ENCODE peak calls at places on chromosome 12, in five cellular contexts. L is mesenchymal stem cell, F is PC-3, K is neuronal stem cell, X is GM23248. H is an unnamed sample.

GRCh38 chr12:91419809-91420208 is 237.2 kb upstream of the DCN start:
- DNase-seq in K (no peak), X (no peak), L (no peak), F (no peak), H (no peak)

GRCh38 chr12:101745481-101745880 is 6.2 kb upstream of the SYCP3 start:
- DNase-seq in L (no peak), F (peak; percentile 44), K (no peak), X (no peak), H (no peak)

GRCh38 chr12:123757555-123757954 is 4.5 kb upstream of the DNAH10 start:
- DNase-seq in X (peak; percentile 41), L (no peak), K (no peak), F (no peak), H (peak; percentile 88)

GRCh38 chr12:33671676-33672075 is 232.1 kb upstream of the SYT10 start:
- DNase-seq in K (no peak), F (no peak), L (no peak), X (no peak), H (no peak)

GRCh38 chr12:41277019-41277770 is 89.1 kb downstream of the PDZRN4 start:
- DNase-seq in K (peak; percentile 30), X (peak; percentile 75), L (peak; percentile 39), F (peak; percentile 57), H (peak; percentile 72)

GRCh38 chr12:29427964-29428363 is 47.0 kb upstream of the ERGIC2 start:
- DNase-seq in X (no peak), F (peak; percentile 53), K (no peak), L (peak; percentile 11), H (no peak)

GRCh38 chr12:108642899-108643654 is 9.4 kb upstream of the SELPLG start:
- DNase-seq in X (no peak), L (no peak), K (no peak), F (no peak), H (no peak)

GRCh38 chr12:7905071-7905470 is 30.9 kb downstream of the SLC2A3 start:
- DNase-seq in F (peak; percentile 11), K (no peak), X (no peak), L (peak; percentile 27), H (no peak)

GRCh38 chr12:47686645-47687240 is 19.1 kb downstream of the RPAP3 start:
- DNase-seq in K (peak; percentile 11), L (peak; percentile 62), X (peak; percentile 73), F (peak; percentile 55), H (peak; percentile 81)

GRCh38 chr12:89663577-89664357 is 44.9 kb downstream of the ATP2B1 start:
- DNase-seq in X (peak; percentile 67), F (peak; percentile 66), K (no peak), L (peak; percentile 22), H (peak; percentile 69)

GRCh38 chr12:122350444-122350843 is 72.0 kb downstream of the CLIP1 start:
- DNase-seq in X (peak; percentile 86), K (no peak), F (no peak), L (no peak), H (peak; percentile 68)

GRCh38 chr12:49348781-49349180 is 2.1 kb downstream of the DNAJC22 start:
- DNase-seq in F (no peak), K (no peak), L (no peak), X (no peak), H (no peak)

GRCh38 chr12:49345048-49345839 is 1.4 kb upstream of the DNAJC22 start:
- DNase-seq in F (peak; percentile 23), L (no peak), X (peak; percentile 60), K (no peak), H (peak; percentile 66)

GRCh38 chr12:49345840-49346658 is 639 bp upstream of the DNAJC22 start:
- DNase-seq in X (peak; percentile 33), K (no peak), L (no peak), F (no peak), H (peak; percentile 22)

GRCh38 chr12:49347307-49348237 is 884 bp downstream of the DNAJC22 start:
- DNase-seq in L (peak; percentile 73), F (peak; percentile 89), X (peak; percentile 84), K (peak; percentile 76), H (peak; percentile 86)

DNA sequence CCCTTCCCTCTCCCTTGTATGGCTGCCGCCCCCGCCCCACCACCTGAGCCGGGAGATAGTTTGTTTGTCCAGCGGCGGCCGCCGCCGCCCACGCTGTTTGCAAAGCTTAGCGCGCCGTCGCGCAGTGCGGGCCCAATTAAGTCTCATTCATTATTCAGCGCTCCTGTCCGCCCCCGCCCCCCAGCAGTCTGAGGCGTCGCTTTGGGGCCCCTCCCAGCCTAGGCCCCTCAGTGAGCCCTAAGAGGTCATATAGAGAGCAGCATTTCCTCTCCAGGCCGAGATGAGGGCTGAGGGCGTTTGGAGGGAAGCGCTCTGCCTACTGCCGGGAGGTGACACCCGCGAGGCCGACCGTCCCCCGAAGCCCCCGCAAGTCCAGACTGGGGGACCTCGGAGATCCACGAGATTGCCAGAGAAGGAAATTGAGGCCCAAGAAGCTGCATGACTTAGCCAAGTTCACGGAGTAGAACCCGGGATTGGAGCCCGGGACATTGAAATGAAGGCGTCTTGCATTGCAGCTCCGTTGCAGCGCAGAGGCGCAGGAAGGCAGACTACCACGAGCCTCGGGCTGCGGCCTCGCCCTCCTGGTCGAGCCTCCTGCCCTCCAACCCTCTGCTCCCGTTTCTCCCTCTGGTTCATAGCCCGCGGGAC is at the start of gene DNAJC22:
- DNase-seq in K (no peak), X (peak; percentile 60), F (peak; percentile 50), L (no peak), H (peak; percentile 36)
- H3K9ac ChIP-seq in K (no peak within 1 kb of the TSS), X (no peak within 1 kb of the TSS), F (peak within 1 kb of the TSS; percentile 55), L (peak within 1 kb of the TSS; percentile 29), H (no peak within 1 kb of the TSS)

DNA sequence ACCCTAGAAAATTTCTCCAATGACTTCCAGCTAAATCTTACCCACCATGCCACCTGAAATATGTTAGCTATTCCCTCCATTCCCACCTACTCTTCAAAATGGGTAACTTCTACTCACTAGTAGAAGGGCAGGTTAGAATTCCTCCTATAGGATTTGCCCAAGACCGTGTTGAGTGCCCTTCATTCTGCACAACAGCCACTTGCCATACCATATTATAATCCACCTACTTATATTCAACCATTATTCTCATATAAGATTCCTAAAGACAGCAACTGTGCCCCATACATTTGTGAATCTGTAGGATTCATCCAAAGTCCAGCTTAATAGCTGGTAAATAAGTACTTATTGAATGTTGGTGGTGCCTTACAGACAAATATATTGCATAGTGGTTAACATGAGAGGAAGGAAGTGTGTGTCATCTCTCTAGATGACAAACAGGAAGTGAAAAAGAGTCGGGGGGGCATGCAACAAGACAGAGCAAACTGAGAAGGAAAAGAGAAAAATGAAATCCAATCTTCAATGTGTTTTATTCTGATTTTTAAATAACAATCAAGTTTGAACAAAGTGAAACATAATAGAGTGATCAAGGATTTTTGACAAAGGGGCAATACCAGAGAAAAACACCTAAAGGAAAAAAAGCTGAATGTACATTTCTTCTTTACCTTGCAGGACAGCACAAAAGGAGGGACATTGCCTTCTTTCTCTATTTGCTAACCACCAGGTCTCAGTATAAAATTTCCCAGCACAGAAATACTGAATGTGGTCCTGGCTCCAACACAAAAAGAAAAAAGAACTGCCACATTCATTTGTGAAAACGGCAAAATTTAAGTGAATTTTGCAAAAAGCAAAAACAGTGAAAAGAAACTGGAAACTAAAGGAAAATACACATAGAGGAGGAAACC is 389.3 kb upstream of the USP15 start:
- DNase-seq in F (no peak), K (no peak), X (no peak), L (peak; percentile 30), H (no peak)
- H3K9ac ChIP-seq in F (no peak overlapping the region), K (no peak overlapping the region), X (no peak overlapping the region), L (no peak overlapping the region), H (no peak overlapping the region)

GRCh38 chr12:6285063-6285477 is 25.4 kb upstream of the PLEKHG6 start:
- DNase-seq in K (peak; percentile 73), X (peak; percentile 78), L (peak; percentile 72), F (peak; percentile 72), H (peak; percentile 91)
- H3K9ac ChIP-seq in K (no peak overlapping the region), X (no peak overlapping the region), L (peak overlapping the region; percentile 84), F (peak overlapping the region; percentile 67), H (peak overlapping the region; percentile 80)

GRCh38 chr12:11896530-11896929 is 174.2 kb upstream of the BCL2L14 start:
- DNase-seq in F (no peak), X (no peak), K (no peak), L (no peak), H (no peak)

GRCh38 chr12:11897923-11898322 is 172.8 kb upstream of the BCL2L14 start:
- DNase-seq in L (no peak), X (no peak), K (no peak), F (no peak), H (no peak)

GRCh38 chr12:11894890-11895289 is 175.8 kb upstream of the BCL2L14 start:
- DNase-seq in F (no peak), L (no peak), X (no peak), K (no peak), H (no peak)

GRCh38 chr12:11893998-11894397 is 176.7 kb upstream of the BCL2L14 start:
- DNase-seq in K (no peak), X (no peak), L (no peak), F (no peak), H (no peak)

DNA sequence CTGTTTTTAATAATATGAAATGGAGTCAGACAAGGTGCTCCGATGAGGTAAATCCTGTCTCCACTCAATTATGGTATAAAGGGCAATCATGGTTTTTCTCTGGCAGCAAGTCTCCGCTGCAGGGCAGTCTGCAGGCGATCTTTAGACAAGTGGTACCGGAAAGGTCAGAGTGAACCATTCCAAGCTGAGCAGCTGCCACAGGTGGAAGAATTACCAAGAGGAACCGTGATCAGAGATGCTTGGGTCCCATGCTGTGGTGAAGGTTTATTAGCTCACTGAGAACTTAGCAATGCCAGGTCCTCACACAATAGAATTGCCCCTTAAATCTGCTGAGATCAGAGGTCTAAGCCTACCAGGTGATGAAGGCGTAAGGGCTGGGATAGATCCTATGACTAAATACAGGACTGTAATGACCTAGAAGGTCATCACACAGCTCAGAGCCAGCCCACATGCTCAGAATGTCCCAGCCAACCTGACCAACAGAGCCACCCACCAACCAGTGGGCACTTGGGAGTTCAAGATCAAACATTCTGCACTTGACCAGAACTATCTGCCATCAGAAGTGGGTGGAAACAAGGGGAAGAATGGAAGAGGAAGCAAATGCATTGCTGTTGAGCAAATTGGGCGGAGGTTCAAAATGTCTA is 175.2 kb upstream of the BCL2L14 start:
- DNase-seq in L (no peak), X (no peak), K (no peak), F (no peak), H (no peak)
- H3K9ac ChIP-seq in L (no peak overlapping the region), X (no peak overlapping the region), K (no peak overlapping the region), F (no peak overlapping the region), H (no peak overlapping the region)

GRCh38 chr12:5396541-5396940 is 35.4 kb upstream of the NTF3 start:
- DNase-seq in L (no peak), F (no peak), X (no peak), K (no peak), H (no peak)
- H3K9ac ChIP-seq in L (no peak overlapping the region), F (no peak overlapping the region), X (no peak overlapping the region), K (no peak overlapping the region), H (no peak overlapping the region)

GRCh38 chr12:1186298-1186697 is 195.3 kb downstream of the ERC1 start:
- DNase-seq in L (no peak), F (peak; percentile 22), X (no peak), K (no peak), H (no peak)
- H3K9ac ChIP-seq in L (no peak overlapping the region), F (peak overlapping the region; percentile 32), X (no peak overlapping the region), K (no peak overlapping the region), H (no peak overlapping the region)